ENCODE peak calls at places on chromosomes 3 and 15, in six cellular contexts. Q is mammary epithelial cell, S is MM.1S, P is HepG2, C is fibroblast of lung, H is kidney. M is an unnamed sample.
A peak's percentile ranks its signal among the peaks of the same experiment; 100 is the strongest.

GRCh38 chr15:70492240-70493177 is 270.8 kb downstream of the UACA start:
- DNase-seq in Q (peak; percentile 90), S (peak; percentile 96), P (no peak), C (peak; percentile 93), H (peak; percentile 84), M (peak; percentile 57)

GRCh38 chr3:128800241-128801187 is 74.5 kb downstream of the RAB7A start:
- DNase-seq in Q (no peak), S (peak; percentile 43), P (no peak), C (no peak), H (no peak), M (no peak)

GRCh38 chr3:123290107-123290930 is 88.6 kb downstream of the SEC22A start:
- DNase-seq in Q (no peak), S (no peak), P (no peak), C (no peak), H (no peak), M (no peak)

GRCh38 chr3:59572106-59572505 is 522.3 kb upstream of the CFAP20DC start:
- DNase-seq in Q (no peak), S (no peak), P (no peak), C (peak; percentile 25), H (no peak), M (no peak)

GRCh38 chr3:129005526-129006303 is 4.6 kb downstream of the EFCC1 start:
- DNase-seq in Q (no peak), S (peak; percentile 27), P (peak; percentile 34), C (peak; percentile 18), H (peak; percentile 82), M (peak; percentile 64)

GRCh38 chr3:131361464-131362421 is 19.8 kb upstream of the NUDT16 start:
- DNase-seq in Q (peak; percentile 65), S (peak; percentile 93), P (no peak), C (peak; percentile 58), H (peak; percentile 96), M (peak; percentile 96)

GRCh38 chr3:30426319-30426993 is 179.9 kb upstream of the TGFBR2 start:
- DNase-seq in Q (no peak), S (no peak), P (no peak), C (peak; percentile 85), H (peak; percentile 84), M (peak; percentile 23)

GRCh38 chr3:55252921-55253320 is 234.2 kb downstream of the WNT5A start:
- DNase-seq in Q (no peak), S (no peak), P (no peak), C (peak; percentile 61), H (no peak), M (no peak)

GRCh38 chr3:35486295-35486694 is 153.0 kb upstream of the ARPP21 start:
- DNase-seq in Q (no peak), S (no peak), P (peak; percentile 2), C (no peak), H (no peak), M (no peak)

GRCh38 chr3:54235998-54236397 is 113.6 kb downstream of the CACNA2D3 start:
- DNase-seq in Q (no peak), S (no peak), P (no peak), C (no peak), H (no peak), M (no peak)

GRCh38 chr15:20356444-20357138 is 185.0 kb downstream of the GOLGA6L6 start:
- DNase-seq in Q (no peak), S (peak; percentile 83), P (peak; percentile 45), C (no peak), H (peak; percentile 83), M (no peak)

GRCh38 chr3:42581400-42581708 is 413 bp downstream of the SEC22C start:
- DNase-seq in Q (no peak), S (no peak), P (no peak), C (no peak), H (no peak), M (no peak)

DNA sequence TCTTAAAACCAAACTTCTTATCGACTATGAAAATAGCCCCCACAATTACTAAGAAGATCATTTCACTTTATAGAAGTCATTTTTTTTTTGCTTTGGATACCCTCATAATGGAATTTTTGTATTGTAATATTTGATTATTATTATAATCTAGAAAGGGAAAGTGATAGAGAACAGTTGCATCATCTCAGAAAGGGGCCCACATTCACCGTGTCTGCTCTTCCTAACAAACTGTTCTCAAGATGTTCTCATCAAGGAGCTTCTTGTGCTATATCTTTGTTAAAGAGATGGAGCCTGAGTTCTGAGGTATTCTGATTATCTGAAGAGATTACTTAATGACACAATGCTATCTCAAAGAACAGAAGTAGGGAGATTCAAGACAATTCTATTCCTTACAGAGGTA is 49.3 kb downstream of the MME start:
- DNase-seq in Q (no peak), S (no peak), P (no peak), C (no peak), H (no peak), M (no peak)
- H3K27ac ChIP-seq in Q (no peak overlapping the region), S (no peak overlapping the region), P (no peak overlapping the region), C (no peak overlapping the region), H (no peak overlapping the region), M (no peak overlapping the region)

GRCh38 chr3:160398820-160399346 is at the start of gene IFT80:
- DNase-seq in Q (peak; percentile 95), S (peak; percentile 99), P (peak; percentile 92), C (peak; percentile 94), H (peak; percentile 98), M (peak; percentile 98)

GRCh38 chr3:160392798-160393197 is 6.2 kb downstream of the IFT80 start:
- DNase-seq in Q (no peak), S (no peak), P (no peak), C (no peak), H (no peak), M (no peak)

GRCh38 chr3:160393346-160394008 is 5.5 kb downstream of the IFT80 start:
- DNase-seq in Q (no peak), S (no peak), P (no peak), C (no peak), H (no peak), M (no peak)

GRCh38 chr3:160394009-160394392 is 5.0 kb downstream of the IFT80 start:
- DNase-seq in Q (no peak), S (no peak), P (no peak), C (no peak), H (no peak), M (no peak)

DNA sequence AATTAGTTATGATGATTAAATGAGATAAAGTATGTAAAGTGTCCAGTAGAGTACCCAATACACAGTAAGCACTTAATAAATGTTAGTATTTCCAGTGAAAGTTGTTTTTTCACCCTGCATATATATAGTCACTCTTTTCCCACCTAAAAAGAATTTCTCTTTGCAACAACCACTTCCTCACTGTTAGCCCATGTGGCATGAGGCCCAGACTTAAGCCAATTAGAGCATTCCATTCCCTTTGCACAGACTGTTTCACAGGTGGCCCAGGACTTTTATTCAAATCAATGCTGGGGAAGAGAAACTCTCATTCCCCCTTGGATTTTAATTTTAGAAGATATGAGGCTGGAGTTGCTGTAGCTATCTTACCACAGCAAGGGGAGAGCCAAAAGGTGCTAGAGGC is 3.7 kb downstream of the IFT80 start:
- DNase-seq in Q (peak; percentile 32), S (no peak), P (no peak), C (peak; percentile 90), H (no peak), M (no peak)
- H3K9ac ChIP-seq in Q (no peak overlapping the region), S (no peak overlapping the region), P (no peak overlapping the region), C (no peak overlapping the region), H (no peak overlapping the region), M (no peak overlapping the region)

GRCh38 chr3:126402666-126403302 is 8.1 kb downstream of the CFAP100 start:
- DNase-seq in Q (no peak), S (no peak), P (no peak), C (no peak), H (no peak), M (no peak)
- TF ChIP-seq CTCF in Q (no peak), S (no peak), P (no peak), C (no peak), H (no peak), M (no peak)

GRCh38 chr3:104614564-104614963 is 752.1 kb upstream of the ALCAM start:
- DNase-seq in Q (no peak), S (no peak), P (no peak), C (no peak), H (no peak), M (no peak)

GRCh38 chr3:104610730-104611652 is 755.7 kb upstream of the ALCAM start:
- DNase-seq in Q (no peak), S (no peak), P (no peak), C (no peak), H (no peak), M (no peak)

GRCh38 chr3:104606812-104607211 is 759.9 kb upstream of the ALCAM start:
- DNase-seq in Q (no peak), S (no peak), P (peak; percentile 53), C (no peak), H (no peak), M (no peak)

GRCh38 chr3:104612218-104612617 is 754.5 kb upstream of the ALCAM start:
- DNase-seq in Q (no peak), S (no peak), P (no peak), C (no peak), H (no peak), M (peak; percentile 55)
- H3K27ac ChIP-seq in Q (no peak overlapping the region), S (no peak overlapping the region), P (no peak overlapping the region), C (no peak overlapping the region), H (no peak overlapping the region), M (no peak overlapping the region)

DNA sequence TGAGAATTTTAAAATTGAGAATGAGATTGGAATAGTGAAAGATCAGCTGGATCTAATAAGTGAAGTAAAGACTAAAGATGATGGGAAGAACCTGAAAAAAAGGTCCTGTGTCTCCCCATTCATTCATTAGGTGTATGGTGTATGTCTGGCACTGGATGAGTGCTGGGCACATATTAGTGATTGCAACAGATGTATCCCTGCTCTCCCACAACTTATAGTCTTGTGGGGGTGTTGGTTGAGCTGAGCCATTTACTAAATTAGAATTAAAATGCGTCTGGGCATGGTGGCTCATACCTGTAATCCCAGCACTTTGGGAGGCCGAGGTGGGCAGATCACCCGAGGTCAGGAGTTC is 31.2 kb downstream of the DAG1 start:
- DNase-seq in Q (no peak), S (no peak), P (no peak), C (no peak), H (no peak), M (no peak)
- H3K9ac ChIP-seq in Q (peak overlapping the region; percentile 60), S (no peak overlapping the region), P (peak overlapping the region; percentile 71), C (peak overlapping the region; percentile 9), H (no peak overlapping the region), M (no peak overlapping the region)

GRCh38 chr3:195250473-195251251 is 20.3 kb downstream of the XXYLT1 start:
- DNase-seq in Q (no peak), S (no peak), P (no peak), C (no peak), H (no peak), M (peak; percentile 18)
- TF ChIP-seq CTCF in Q (peak; percentile 19), S (no peak), P (no peak), C (peak; percentile 36), H (no peak), M (no peak)

GRCh38 chr15:31474059-31474868 is 147.6 kb downstream of the KLF13 start:
- DNase-seq in Q (no peak), S (no peak), P (no peak), C (no peak), H (no peak), M (no peak)
- H3K27ac ChIP-seq in Q (no peak overlapping the region), S (no peak overlapping the region), P (no peak overlapping the region), C (no peak overlapping the region), H (no peak overlapping the region), M (no peak overlapping the region)

M was measured in colonic mucosa.